ENCODE peak calls at places on chromosomes 4 and X, in four cellular contexts. A, P, M and F are unnamed samples.

GRCh38 chr4:190014771-190015537 is 12.1 kb downstream of the FRG2 start:
- DNase-seq in A (no peak), P (peak; percentile 45), M (peak; percentile 80), F (no peak)

GRCh38 chrX:108090474-108091265 is 672 bp downstream of the PSMD10 start:
- DNase-seq in P (no peak), A (peak; percentile 13), M (no peak), F (peak; percentile 25)

GRCh38 chr4:106325800-106326199 is 9.4 kb downstream of the AIMP1 start:
- DNase-seq in A (no peak), P (no peak), M (no peak), F (no peak)

GRCh38 chr4:78642934-78643333 is 91.4 kb downstream of the ANXA3 start:
- DNase-seq in M (no peak), A (no peak), P (no peak), F (no peak)

GRCh38 chr4:39947963-39948362 is 29.7 kb downstream of the PDS5A start:
- DNase-seq in A (no peak), M (no peak), P (no peak), F (no peak)

GRCh38 chrX:29948653-29949052 is 266.7 kb upstream of the MAGEB2 start:
- DNase-seq in P (no peak), A (no peak), M (no peak), F (no peak)

GRCh38 chr4:4524364-4524763 is 17.5 kb downstream of the STX18 start:
- DNase-seq in P (no peak), A (no peak), M (no peak), F (no peak)

GRCh38 chr4:53914313-53915016 is 149.9 kb downstream of the CHIC2 start:
- DNase-seq in A (no peak), M (no peak), P (no peak), F (peak; percentile 21)

GRCh38 chrX:9676738-9677097 is 88.9 kb downstream of the GPR143 start:
- DNase-seq in P (no peak), M (no peak), A (no peak), F (no peak)

GRCh38 chrX:154378059-154378798 is 866 bp upstream of the EMD start:
- DNase-seq in A (no peak), M (no peak), P (peak; percentile 65), F (peak; percentile 55)

DNA sequence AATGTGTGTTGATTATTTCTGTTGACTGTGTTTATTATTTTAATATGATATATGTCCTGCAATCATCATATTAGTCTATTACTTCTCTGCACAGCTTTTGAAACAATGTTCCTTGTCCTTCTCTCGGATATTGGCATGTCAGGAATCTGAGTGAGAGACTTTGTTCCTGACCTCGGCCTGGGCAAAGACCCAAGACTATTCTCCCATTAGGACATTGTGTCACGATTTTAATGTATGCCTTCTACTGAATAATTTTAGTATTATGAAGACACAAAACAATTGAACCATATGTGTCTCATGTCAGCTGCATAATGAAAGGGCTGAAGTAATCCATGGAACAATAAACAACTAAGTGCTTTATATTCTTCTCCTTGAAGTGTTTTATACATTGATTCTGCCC is 580.8 kb upstream of the TENM3 start:
- DNase-seq in M (no peak), A (no peak), P (no peak), F (no peak)
- TF ChIP-seq RNF2 in M (no peak), A (no peak), P (no peak), F (no peak)

GRCh38 chrX:147478899-147479298 is 432.8 kb upstream of the FMR1 start:
- DNase-seq in P (no peak), M (no peak), A (no peak), F (no peak)

DNA sequence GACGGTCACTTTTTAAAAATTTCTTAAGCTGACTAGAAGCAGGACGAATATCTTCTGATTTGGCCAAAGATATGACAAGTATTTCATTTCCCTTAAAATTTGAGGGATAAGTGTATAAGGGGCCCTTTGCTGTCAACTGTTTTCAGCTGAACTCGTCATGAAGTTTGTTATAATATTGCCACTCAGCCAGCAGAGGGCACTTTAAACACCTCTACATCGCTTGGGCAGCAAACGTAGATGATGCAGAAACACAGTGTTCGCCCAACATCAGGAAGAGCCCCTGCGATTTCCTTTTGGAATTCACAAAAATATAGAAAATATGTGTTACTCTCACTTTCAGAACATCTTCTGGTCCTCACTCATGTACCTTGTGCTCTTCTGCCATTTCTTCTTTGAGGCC is 435.7 kb upstream of the FMR1 start:
- DNase-seq in M (no peak), P (peak; percentile 4), A (peak; percentile 4), F (no peak)
- TF ChIP-seq CTCF in M (peak; percentile 42), P (no peak), A (peak; percentile 51), F (peak; percentile 6)

GRCh38 chrX:31212856-31213748 is 141.3 kb upstream of the FTHL17 start:
- DNase-seq in P (no peak), M (no peak), A (no peak), F (no peak)
- TF ChIP-seq RNF2 in P (no peak), M (no peak), A (no peak), F (no peak)

DNA sequence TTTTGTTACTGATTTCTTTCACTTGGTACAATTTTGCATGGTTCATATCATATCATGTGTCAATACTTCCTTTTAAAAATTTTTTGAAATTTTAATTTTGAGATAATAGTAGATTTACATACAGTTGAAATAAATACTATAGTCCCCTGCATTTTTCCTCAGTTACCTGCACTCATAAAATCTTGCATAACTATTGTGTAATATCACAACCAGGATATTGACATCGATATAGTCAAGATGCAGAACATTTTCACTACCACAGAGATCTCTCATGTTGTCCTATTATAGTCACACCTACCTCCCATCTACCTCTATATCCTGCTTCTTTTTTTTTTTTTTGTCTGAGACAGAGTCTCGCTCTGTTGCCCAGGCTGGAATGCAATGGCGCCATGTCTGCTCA is 36.7 kb upstream of the MSN start:
- DNase-seq in A (no peak), M (no peak), P (no peak), F (no peak)
- TF ChIP-seq CTCF in A (no peak), M (no peak), P (no peak), F (no peak)

GRCh38 chr4:125985856-125986255 is 671.1 kb downstream of the FAT4 start:
- DNase-seq in P (no peak), M (no peak), A (no peak), F (no peak)
- TF ChIP-seq RNF2 in P (no peak), M (no peak), A (no peak), F (no peak)

GRCh38 chr4:93710101-93710846 is 118.3 kb upstream of the ATOH1 start:
- DNase-seq in M (no peak), A (peak; percentile 20), P (no peak), F (peak; percentile 10)
- TF ChIP-seq CTCF in M (peak; percentile 82), A (peak; percentile 61), P (no peak), F (no peak)

GRCh38 chr4:99013402-99013843 is 17.9 kb downstream of the METAP1 start:
- DNase-seq in M (no peak), A (peak; percentile 57), P (no peak), F (no peak)
- TF ChIP-seq RNF2 in M (no peak), A (no peak), P (no peak), F (no peak)

GRCh38 chr4:163693211-163693610 is 198.7 kb downstream of the TMA16 start:
- DNase-seq in M (no peak), A (no peak), P (no peak), F (no peak)

GRCh38 chr4:163697121-163697520 is 202.6 kb downstream of the TMA16 start:
- DNase-seq in A (no peak), M (no peak), P (no peak), F (no peak)

GRCh38 chr4:163688856-163689255 is 194.4 kb downstream of the TMA16 start:
- DNase-seq in M (no peak), P (no peak), A (no peak), F (no peak)

GRCh38 chr4:163693776-163694175 is 199.3 kb downstream of the TMA16 start:
- DNase-seq in A (no peak), P (no peak), M (no peak), F (peak; percentile 17)

DNA sequence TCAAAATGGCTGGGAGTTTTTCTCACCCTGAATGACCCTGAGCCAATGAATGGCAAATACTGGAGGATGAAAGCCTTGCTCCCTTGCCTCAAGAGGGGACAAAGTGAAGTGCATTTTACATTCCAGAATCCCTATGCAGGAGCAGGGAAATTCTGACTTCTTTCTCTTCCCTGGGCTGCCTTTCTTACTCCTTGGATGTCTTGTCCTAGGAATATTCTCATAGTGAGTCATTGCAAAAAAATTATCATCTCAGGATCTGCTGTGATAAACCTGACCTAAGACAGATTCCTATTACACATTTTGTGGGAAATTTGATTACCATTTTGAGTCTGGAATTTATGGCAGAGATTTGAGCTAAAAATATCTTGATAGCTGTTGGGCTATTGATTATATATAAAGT is 199.9 kb downstream of the TMA16 start:
- DNase-seq in M (no peak), P (no peak), A (no peak), F (no peak)
- TF ChIP-seq CTCF in M (no peak), P (no peak), A (no peak), F (no peak)

GRCh38 chr4:158894826-158895225 is 126.0 kb downstream of the FNIP2 start:
- DNase-seq in A (no peak), P (no peak), M (no peak), F (no peak)

GRCh38 chr4:158891256-158891655 is 122.4 kb downstream of the FNIP2 start:
- DNase-seq in A (peak; percentile 21), M (no peak), P (no peak), F (no peak)

GRCh38 chr4:158890294-158890693 is 121.5 kb downstream of the FNIP2 start:
- DNase-seq in M (no peak), P (no peak), A (no peak), F (no peak)

GRCh38 chr4:158896459-158897238 is 127.8 kb downstream of the FNIP2 start:
- DNase-seq in A (no peak), M (no peak), P (no peak), F (no peak)

GRCh38 chr4:158895797-158896442 is 127.1 kb downstream of the FNIP2 start:
- DNase-seq in M (no peak), A (no peak), P (no peak), F (peak; percentile 23)
- TF ChIP-seq RNF2 in M (no peak), A (no peak), P (no peak), F (no peak)

DNA sequence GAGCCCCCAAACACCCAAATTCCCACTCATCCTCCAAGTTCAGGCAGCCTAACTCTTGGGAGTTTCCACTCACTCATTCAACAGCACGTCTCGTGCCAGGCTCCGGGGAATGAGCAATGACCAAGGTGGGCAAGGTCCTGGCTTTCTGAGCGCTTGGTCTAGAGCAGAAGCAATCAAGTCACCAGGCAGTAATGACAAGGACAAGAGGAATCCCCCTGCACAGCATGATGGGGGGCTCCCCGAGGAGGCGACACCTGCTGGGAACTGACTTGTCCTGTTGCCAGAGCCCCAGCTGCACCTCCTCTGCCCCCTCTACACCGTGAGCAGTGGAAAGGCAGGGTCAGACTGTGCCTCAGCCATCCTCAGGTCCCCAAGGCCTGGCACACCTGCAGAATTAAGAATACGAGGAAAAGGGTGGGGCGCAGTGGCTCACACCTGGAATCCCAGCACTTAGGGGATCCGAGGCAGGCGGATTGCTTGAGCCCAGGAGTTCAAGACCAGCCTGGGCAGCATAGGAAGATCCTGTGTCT is 25.7 kb upstream of the MRFAP1 start:
- DNase-seq in P (no peak), A (no peak), M (no peak), F (no peak)
- TF ChIP-seq CTCF in P (no peak), A (no peak), M (no peak), F (no peak)